ENCODE peak calls at places on chromosomes 5 and 9, in ten cellular contexts. D is CD4-positive, alpha-beta T cell; R is OCI-LY7; L is T follicular helper cell; U is WTC11; I is CD8-positive, alpha-beta T cell; S is occipital lobe; Q is HCT116; P is amniotic stem cell; J is germinal center. B is an unnamed sample.

GRCh38 chr9:77649109-77649812 is 1.1 kb upstream of the GNA14 start:
- DNase-seq in P (no peak), R (no peak), J (no peak), L (no peak), D (no peak), I (no peak), U (no peak), S (no peak), Q (peak; percentile 10), B (no peak)

GRCh38 chr5:145983461-145983860 is 47.1 kb downstream of the SH3RF2 start:
- DNase-seq in L (no peak), Q (no peak), I (no peak), S (peak; percentile 12), D (no peak), U (no peak), P (no peak), R (no peak), J (no peak), B (no peak)

GRCh38 chr5:105506692-105507277 is 1944.2 kb upstream of the NUDT12 start:
- DNase-seq in S (no peak), D (no peak), R (peak; percentile 1), P (no peak), Q (peak; percentile 16), L (no peak), J (no peak), I (no peak), U (peak; percentile 38), B (no peak)

GRCh38 chr5:126386146-126386545 is 37.1 kb upstream of the GRAMD2B start:
- DNase-seq in R (no peak), Q (no peak), D (no peak), S (no peak), U (no peak), L (no peak), P (no peak), J (no peak), I (no peak), B (no peak)

GRCh38 chr5:138334867-138335447 is 3.1 kb upstream of the FAM53C start:
- DNase-seq in R (no peak), I (no peak), D (no peak), U (no peak), Q (no peak), S (no peak), P (no peak), J (no peak), L (no peak), B (no peak)

GRCh38 chr5:177546262-177546741 is 8.1 kb downstream of the FAM193B start:
- DNase-seq in P (peak; percentile 94), J (no peak), U (no peak), Q (no peak), L (no peak), S (peak; percentile 49), I (no peak), D (no peak), R (no peak), B (no peak)

GRCh38 chr5:13218518-13218917 is 726.0 kb downstream of the DNAH5 start:
- DNase-seq in U (peak; percentile 24), P (no peak), J (no peak), Q (no peak), D (no peak), L (no peak), I (no peak), S (no peak), R (no peak), B (no peak)

GRCh38 chr5:111389390-111390082 is 122.8 kb downstream of the STARD4 start:
- DNase-seq in L (no peak), U (no peak), D (no peak), Q (peak; percentile 31), P (no peak), R (no peak), I (no peak), J (no peak), S (no peak), B (no peak)

GRCh38 chr9:131227112-131228058 is 48.9 kb downstream of the FAM78A start:
- DNase-seq in D (no peak), R (no peak), Q (no peak), P (no peak), U (no peak), J (no peak), I (no peak), S (no peak), L (no peak), B (no peak)

GRCh38 chr9:5186416-5187169 is 1.2 kb upstream of the INSL6 start:
- DNase-seq in L (peak; percentile 39), I (peak; percentile 39), J (peak; percentile 62), U (peak; percentile 56), Q (peak; percentile 48), D (peak; percentile 41), R (peak; percentile 50), S (no peak), P (peak; percentile 19), B (peak; percentile 37)

GRCh38 chr9:105880517-105880916 is 186.2 kb downstream of the TMEM38B start:
- DNase-seq in J (no peak), U (no peak), R (no peak), I (no peak), Q (no peak), P (no peak), S (no peak), D (no peak), L (no peak), B (no peak)

GRCh38 chr9:89463986-89464901 is 33.7 kb downstream of the SEMA4D start:
- DNase-seq in I (peak; percentile 71), D (peak; percentile 70), J (no peak), Q (no peak), L (peak; percentile 86), R (peak; percentile 34), U (no peak), S (no peak), P (no peak), B (peak; percentile 73)

GRCh38 chr9:106916491-106917235 is 53.7 kb downstream of the ZNF462 start:
- DNase-seq in S (no peak), J (no peak), P (peak; percentile 35), D (no peak), Q (peak; percentile 80), U (no peak), L (no peak), R (no peak), I (no peak), B (no peak)

GRCh38 chr5:93886917-93887361 is 145.5 kb upstream of the POU5F2 start:
- DNase-seq in Q (no peak), P (no peak), D (no peak), R (no peak), J (no peak), U (no peak), L (no peak), S (no peak), I (no peak), B (no peak)

GRCh38 chr5:61673007-61673735 is 341.1 kb downstream of the ZSWIM6 start:
- DNase-seq in I (no peak), P (no peak), J (peak; percentile 6), S (no peak), L (no peak), R (no peak), U (no peak), Q (peak; percentile 12), D (no peak), B (no peak)

B was measured in T-helper 9 cell.